ENCODE peak calls at places on chromosomes 4 and X, in five cellular contexts. One of them, this sample, is unnamed.

GRCh38 chr4:2432991-2433530 is 14.3 kb downstream of the CFAP99 start:
- DNase-seq in choroid plexus epithelial cell: peak; percentile 61
- DNase-seq in GM06990: no peak
- DNase-seq in K562: peak; percentile 75
- DNase-seq in OCI-LY7: no peak
- DNase-seq in this sample: no peak

GRCh38 chrX:65035451-65035779 is 59.2 kb upstream of the ZC4H2 start:
- DNase-seq in OCI-LY7: no peak
- DNase-seq in choroid plexus epithelial cell: no peak
- DNase-seq in GM06990: no peak
- DNase-seq in K562: peak; percentile 8
- DNase-seq in this sample: no peak

GRCh38 chr4:69362351-69362750 is 82.1 kb downstream of the UGT2B28 start:
- DNase-seq in OCI-LY7: no peak
- DNase-seq in GM06990: no peak
- DNase-seq in choroid plexus epithelial cell: no peak
- DNase-seq in K562: no peak
- DNase-seq in this sample: no peak

GRCh38 chrX:71070531-71070930 is 2.4 kb upstream of the SNX12 start:
- DNase-seq in GM06990: no peak
- DNase-seq in K562: no peak
- DNase-seq in choroid plexus epithelial cell: no peak
- DNase-seq in OCI-LY7: no peak
- DNase-seq in this sample: no peak

GRCh38 chr4:153427363-153428071 is 38.6 kb upstream of the TMEM131L start:
- DNase-seq in GM06990: no peak
- DNase-seq in K562: no peak
- DNase-seq in choroid plexus epithelial cell: peak; percentile 41
- DNase-seq in OCI-LY7: peak; percentile 68
- DNase-seq in this sample: no peak

GRCh38 chrX:154489182-154489581 is 1.2 kb downstream of the SLC10A3 start:
- DNase-seq in GM06990: no peak
- DNase-seq in choroid plexus epithelial cell: no peak
- DNase-seq in K562: no peak
- DNase-seq in OCI-LY7: no peak
- DNase-seq in this sample: no peak

GRCh38 chr4:37431417-37431743 is 186.8 kb downstream of the NWD2 start:
- DNase-seq in OCI-LY7: no peak
- DNase-seq in K562: no peak
- DNase-seq in GM06990: no peak
- DNase-seq in choroid plexus epithelial cell: no peak
- DNase-seq in this sample: no peak

GRCh38 chr4:52028970-52029369 is 8.8 kb upstream of the LRRC66 start:
- DNase-seq in choroid plexus epithelial cell: peak; percentile 69
- DNase-seq in OCI-LY7: no peak
- DNase-seq in GM06990: no peak
- DNase-seq in K562: no peak
- DNase-seq in this sample: no peak

GRCh38 chr4:185912779-185913178 is 100.8 kb upstream of the SORBS2 start:
- DNase-seq in choroid plexus epithelial cell: peak; percentile 70
- DNase-seq in OCI-LY7: no peak
- DNase-seq in K562: no peak
- DNase-seq in GM06990: no peak
- DNase-seq in this sample: peak; percentile 7

GRCh38 chr4:159006202-159006601 is 96.7 kb upstream of the RAPGEF2 start:
- DNase-seq in K562: no peak
- DNase-seq in choroid plexus epithelial cell: peak; percentile 88
- DNase-seq in GM06990: no peak
- DNase-seq in OCI-LY7: no peak
- DNase-seq in this sample: no peak

GRCh38 chr4:99661907-99662306 is 4.3 kb upstream of the C4orf54 start:
- DNase-seq in OCI-LY7: no peak
- DNase-seq in K562: no peak
- DNase-seq in choroid plexus epithelial cell: no peak
- DNase-seq in GM06990: no peak
- DNase-seq in this sample: no peak

GRCh38 chrX:133254666-133255065 is 36.5 kb upstream of the TFDP3 start:
- DNase-seq in OCI-LY7: no peak
- DNase-seq in GM06990: no peak
- DNase-seq in choroid plexus epithelial cell: peak; percentile 58
- DNase-seq in K562: no peak
- DNase-seq in this sample: no peak

GRCh38 chr4:95742872-95743271 is 97.0 kb upstream of the PDHA2 start:
- DNase-seq in OCI-LY7: no peak
- DNase-seq in choroid plexus epithelial cell: no peak
- DNase-seq in GM06990: no peak
- DNase-seq in K562: no peak
- DNase-seq in this sample: no peak

GRCh38 chrX:840556-840955 is 210.0 kb downstream of the SHOX start:
- DNase-seq in choroid plexus epithelial cell: no peak
- DNase-seq in GM06990: no peak
- DNase-seq in OCI-LY7: no peak
- DNase-seq in K562: no peak
- DNase-seq in this sample: no peak

GRCh38 chr4:35556387-35556786 is 687.9 kb downstream of the ARAP2 start:
- DNase-seq in OCI-LY7: no peak
- DNase-seq in GM06990: no peak
- DNase-seq in choroid plexus epithelial cell: no peak
- DNase-seq in K562: no peak
- DNase-seq in this sample: no peak

GRCh38 chr4:103272174-103272573 is 74.0 kb upstream of the CENPE start:
- DNase-seq in GM06990: no peak
- DNase-seq in K562: no peak
- DNase-seq in OCI-LY7: no peak
- DNase-seq in choroid plexus epithelial cell: no peak
- DNase-seq in this sample: no peak

GRCh38 chr4:158446106-158446505 is 75.6 kb upstream of the RXFP1 start:
- DNase-seq in K562: no peak
- DNase-seq in choroid plexus epithelial cell: peak; percentile 96
- DNase-seq in GM06990: no peak
- DNase-seq in OCI-LY7: no peak
- DNase-seq in this sample: no peak

GRCh38 chr4:54961357-54961975 is 163.9 kb downstream of the KDR start:
- DNase-seq in OCI-LY7: peak; percentile 34
- DNase-seq in K562: peak; percentile 34
- DNase-seq in GM06990: no peak
- DNase-seq in choroid plexus epithelial cell: peak; percentile 67
- DNase-seq in this sample: peak; percentile 69

GRCh38 chr4:30727409-30727808 is 7.2 kb downstream of the PCDH7 start:
- DNase-seq in choroid plexus epithelial cell: no peak
- DNase-seq in OCI-LY7: no peak
- DNase-seq in K562: no peak
- DNase-seq in GM06990: no peak
- DNase-seq in this sample: peak; percentile 65

GRCh38 chr4:19309365-19309764 is 942.3 kb upstream of the SLIT2 start:
- DNase-seq in OCI-LY7: no peak
- DNase-seq in GM06990: no peak
- DNase-seq in K562: no peak
- DNase-seq in choroid plexus epithelial cell: peak; percentile 86
- DNase-seq in this sample: peak; percentile 55

GRCh38 chrX:80810365-80810978 is 795 bp upstream of the BRWD3 start:
- DNase-seq in GM06990: no peak
- DNase-seq in K562: no peak
- DNase-seq in choroid plexus epithelial cell: peak; percentile 4
- DNase-seq in OCI-LY7: peak; percentile 11
- DNase-seq in this sample: no peak

GRCh38 chr4:163558539-163559044 is 64.1 kb downstream of the TMA16 start:
- DNase-seq in K562: no peak
- DNase-seq in choroid plexus epithelial cell: no peak
- DNase-seq in GM06990: peak; percentile 24
- DNase-seq in OCI-LY7: peak; percentile 52
- DNase-seq in this sample: no peak

GRCh38 chr4:7295917-7296660 is 103.8 kb downstream of the SORCS2 start:
- DNase-seq in GM06990: no peak
- DNase-seq in choroid plexus epithelial cell: peak; percentile 42
- DNase-seq in K562: peak; percentile 44
- DNase-seq in OCI-LY7: no peak
- DNase-seq in this sample: no peak

GRCh38 chr4:9146967-9147366 is 23.2 kb upstream of the FAM90A26 start:
- DNase-seq in OCI-LY7: no peak
- DNase-seq in GM06990: no peak
- DNase-seq in choroid plexus epithelial cell: no peak
- DNase-seq in K562: no peak
- DNase-seq in this sample: no peak

GRCh38 chrX:114087543-114087942 is 496.3 kb upstream of the HTR2C start:
- DNase-seq in GM06990: no peak
- DNase-seq in choroid plexus epithelial cell: no peak
- DNase-seq in K562: no peak
- DNase-seq in OCI-LY7: no peak
- DNase-seq in this sample: no peak

GRCh38 chr4:39362827-39363226 is 3.3 kb downstream of the RFC1 start:
- DNase-seq in OCI-LY7: no peak
- DNase-seq in K562: no peak
- DNase-seq in GM06990: no peak
- DNase-seq in choroid plexus epithelial cell: peak; percentile 75
- DNase-seq in this sample: no peak

GRCh38 chr4:87056884-87057283 is 122.1 kb downstream of the AFF1 start:
- DNase-seq in OCI-LY7: no peak
- DNase-seq in GM06990: no peak
- DNase-seq in K562: no peak
- DNase-seq in choroid plexus epithelial cell: no peak
- DNase-seq in this sample: no peak

GRCh38 chr4:14379148-14379547 is 623.1 kb upstream of the CPEB2 start:
- DNase-seq in choroid plexus epithelial cell: peak; percentile 10
- DNase-seq in K562: no peak
- DNase-seq in GM06990: no peak
- DNase-seq in OCI-LY7: no peak
- DNase-seq in this sample: no peak

GRCh38 chrX:2464677-2465166 is 36.1 kb downstream of the DHRSX start:
- DNase-seq in K562: peak; percentile 55
- DNase-seq in choroid plexus epithelial cell: no peak
- DNase-seq in OCI-LY7: no peak
- DNase-seq in GM06990: no peak
- DNase-seq in this sample: no peak

GRCh38 chrX:115266300-115266699 is 23.2 kb upstream of the LUZP4 start:
- DNase-seq in OCI-LY7: no peak
- DNase-seq in choroid plexus epithelial cell: no peak
- DNase-seq in GM06990: no peak
- DNase-seq in K562: no peak
- DNase-seq in this sample: no peak

GRCh38 chrX:1481636-1482529 is 29.2 kb upstream of the ASMTL start:
- DNase-seq in OCI-LY7: peak; percentile 98
- DNase-seq in K562: peak; percentile 48
- DNase-seq in choroid plexus epithelial cell: peak; percentile 97
- DNase-seq in GM06990: peak; percentile 80
- DNase-seq in this sample: peak; percentile 67

GRCh38 chr4:15758294-15758693 is 19.8 kb upstream of the CD38 start:
- DNase-seq in OCI-LY7: no peak
- DNase-seq in choroid plexus epithelial cell: no peak
- DNase-seq in K562: no peak
- DNase-seq in GM06990: no peak
- DNase-seq in this sample: no peak

GRCh38 chrX:131739823-131740222 is 195.9 kb downstream of the OR13H1 start:
- DNase-seq in GM06990: no peak
- DNase-seq in choroid plexus epithelial cell: peak; percentile 4
- DNase-seq in K562: no peak
- DNase-seq in OCI-LY7: no peak
- DNase-seq in this sample: peak; percentile 6

GRCh38 chrX:131746491-131746968 is 202.7 kb downstream of the OR13H1 start:
- DNase-seq in choroid plexus epithelial cell: no peak
- DNase-seq in K562: peak; percentile 54
- DNase-seq in OCI-LY7: peak; percentile 10
- DNase-seq in GM06990: peak; percentile 83
- DNase-seq in this sample: no peak

GRCh38 chrX:131745942-131746489 is 202.1 kb downstream of the OR13H1 start:
- DNase-seq in OCI-LY7: no peak
- DNase-seq in GM06990: peak; percentile 41
- DNase-seq in K562: no peak
- DNase-seq in choroid plexus epithelial cell: no peak
- DNase-seq in this sample: no peak

GRCh38 chrX:131741103-131741581 is 197.3 kb downstream of the OR13H1 start:
- DNase-seq in GM06990: peak; percentile 71
- DNase-seq in K562: no peak
- DNase-seq in choroid plexus epithelial cell: no peak
- DNase-seq in OCI-LY7: no peak
- DNase-seq in this sample: no peak
- H3K4me3 ChIP-seq in GM06990: peak overlapping the region; percentile 59
- H3K4me3 ChIP-seq in K562: no peak overlapping the region
- H3K4me3 ChIP-seq in choroid plexus epithelial cell: no peak overlapping the region
- H3K4me3 ChIP-seq in OCI-LY7: no peak overlapping the region
- H3K4me3 ChIP-seq in this sample: no peak overlapping the region

GRCh38 chr4:164949448-164950118 is 27.9 kb downstream of the TRIM61 start:
- DNase-seq in GM06990: no peak
- DNase-seq in choroid plexus epithelial cell: no peak
- DNase-seq in K562: no peak
- DNase-seq in OCI-LY7: peak; percentile 44
- DNase-seq in this sample: no peak
- TF ChIP-seq CTCF in GM06990: peak; percentile 57
- TF ChIP-seq CTCF in choroid plexus epithelial cell: peak; percentile 36
- TF ChIP-seq CTCF in K562: peak; percentile 31
- TF ChIP-seq CTCF in OCI-LY7: peak; percentile 72
- TF ChIP-seq CTCF in this sample: no peak

GRCh38 chrX:24113161-24113560 is 36.4 kb upstream of the ZFX start:
- DNase-seq in K562: no peak
- DNase-seq in choroid plexus epithelial cell: peak; percentile 24
- DNase-seq in OCI-LY7: no peak
- DNase-seq in GM06990: no peak
- DNase-seq in this sample: no peak

GRCh38 chrX:24117288-24117687 is 32.2 kb upstream of the ZFX start:
- DNase-seq in GM06990: no peak
- DNase-seq in OCI-LY7: no peak
- DNase-seq in K562: no peak
- DNase-seq in choroid plexus epithelial cell: peak; percentile 77
- DNase-seq in this sample: peak; percentile 37
- H3K4me3 ChIP-seq in GM06990: no peak overlapping the region
- H3K4me3 ChIP-seq in OCI-LY7: no peak overlapping the region
- H3K4me3 ChIP-seq in K562: no peak overlapping the region
- H3K4me3 ChIP-seq in choroid plexus epithelial cell: no peak overlapping the region
- H3K4me3 ChIP-seq in this sample: no peak overlapping the region

GRCh38 chr4:762211-763190 is 56.9 kb downstream of the PCGF3 start:
- DNase-seq in OCI-LY7: peak; percentile 42
- DNase-seq in K562: no peak
- DNase-seq in choroid plexus epithelial cell: peak; percentile 59
- DNase-seq in GM06990: no peak
- DNase-seq in this sample: peak; percentile 26
- TF ChIP-seq CTCF in OCI-LY7: peak; percentile 68
- TF ChIP-seq CTCF in K562: peak; percentile 14
- TF ChIP-seq CTCF in choroid plexus epithelial cell: peak; percentile 69
- TF ChIP-seq CTCF in GM06990: no peak
- TF ChIP-seq CTCF in this sample: peak; percentile 18